ENCODE peak calls at places on chromosomes 16 and 17, in five cellular contexts. K is EL; O is stimulated activated CD4-positive, alpha-beta T cell treated with anti-CD3 and anti-CD28 coated beads, Interleukin-4, amount 100 ng/mL, for 4 hours; V is activated effector memory CD4-positive, alpha-beta T cell treated with Interleukin-2 at 50 U/mL for 16 hours; M is H54. U is an unnamed sample.

GRCh38 chr16:4091638-4092037 is 24.6 kb downstream of the ADCY9 start:
- DNase-seq in V (no peak), O (no peak), K (no peak), M (no peak), U (no peak)

GRCh38 chr16:1372292-1372950 is 20.7 kb downstream of the GNPTG start:
- DNase-seq in K (no peak), V (no peak), O (no peak), M (no peak), U (no peak)

GRCh38 chr16:27149986-27150385 is 53.3 kb upstream of the KDM8 start:
- DNase-seq in O (no peak), V (no peak), M (no peak), K (no peak), U (no peak)

GRCh38 chr16:85288869-85289660 is 176.8 kb upstream of the CIBAR2 start:
- DNase-seq in K (no peak), O (no peak), V (no peak), M (no peak), U (no peak)

GRCh38 chr17:44887971-44888955 is 11.0 kb downstream of the EFTUD2 start:
- DNase-seq in M (no peak), V (peak), O (no peak), K (no peak), U (no peak)

GRCh38 chr17:29661220-29661619 is 38.5 kb upstream of the CORO6 start:
- DNase-seq in M (no peak), O (no peak), K (no peak), V (no peak), U (no peak)

GRCh38 chr17:63950940-63951907 is 19.1 kb upstream of the CD79B start:
- DNase-seq in M (no peak), O (peak), V (no peak), K (no peak), U (no peak)

GRCh38 chr17:77724876-77725615 is 233.5 kb upstream of the TNRC6C start:
- DNase-seq in K (no peak), O (no peak), M (no peak), V (no peak), U (no peak)

GRCh38 chr16:80125677-80126076 is 415.1 kb upstream of the DYNLRB2 start:
- DNase-seq in V (no peak), M (no peak), O (no peak), K (no peak), U (no peak)

U was measured in neural crest cell.